ENCODE peak calls at places on chromosome 16, in five cellular contexts. H is NCI-H1105, D is amniotic stem cell, J is EH, A is left ventricle myocardium inferior. S is an unnamed sample.

GRCh38 chr16:86117235-86117634 is 218.3 kb downstream of the IRF8 start:
- DNase-seq in J (no peak), D (no peak), A (no peak), H (no peak), S (no peak)

GRCh38 chr16:56643080-56643778 is 4.8 kb downstream of the MT1A start:
- DNase-seq in H (no peak), D (no peak), A (peak; percentile 66), J (peak; percentile 58), S (peak; percentile 31)

GRCh38 chr16:2969545-2970521 is 685 bp downstream of the PAQR4 start:
- DNase-seq in J (peak; percentile 62), H (no peak), D (no peak), A (peak; percentile 59), S (peak; percentile 69)

GRCh38 chr16:54935411-54936085 is 4.9 kb downstream of the IRX5 start:
- DNase-seq in J (no peak), A (no peak), H (no peak), D (no peak), S (no peak)

GRCh38 chr16:65782537-65783290 is 583.8 kb upstream of the CDH5 start:
- DNase-seq in D (peak; percentile 82), H (no peak), J (peak; percentile 89), A (no peak), S (peak; percentile 87)

GRCh38 chr16:3646348-3646920 is 8.1 kb upstream of the DNASE1 start:
- DNase-seq in J (peak; percentile 14), D (no peak), H (peak; percentile 29), A (no peak), S (peak; percentile 61)

GRCh38 chr16:71474864-71475263 is 12.8 kb upstream of the ZNF23 start:
- DNase-seq in J (peak; percentile 97), H (no peak), D (peak; percentile 54), A (no peak), S (peak; percentile 96)

GRCh38 chr16:84502581-84502980 is 1.9 kb downstream of the MEAK7 start:
- DNase-seq in D (no peak), J (peak; percentile 38), A (no peak), H (no peak), S (peak; percentile 69)

GRCh38 chr16:24737391-24737871 is 8.0 kb downstream of the TNRC6A start:
- DNase-seq in D (peak; percentile 9), J (peak; percentile 70), A (no peak), H (no peak), S (peak; percentile 65)

GRCh38 chr16:54175169-54175551 is 111.4 kb downstream of the IRX3 start:
- DNase-seq in D (no peak), A (no peak), J (no peak), H (peak; percentile 6), S (no peak)

GRCh38 chr16:4783251-4783950 is 4.7 kb downstream of the SEPTIN12 start:
- DNase-seq in J (no peak), H (no peak), A (no peak), D (no peak), S (no peak)

GRCh38 chr16:77063617-77064016 is 127.4 kb upstream of the MON1B start:
- DNase-seq in D (no peak), J (no peak), H (no peak), A (no peak), S (no peak)

GRCh38 chr16:55915116-55915827 is 40.1 kb upstream of the CES5A start:
- DNase-seq in D (no peak), A (no peak), H (no peak), J (no peak), S (no peak)

GRCh38 chr16:78563905-78564304 is 464.5 kb downstream of the WWOX start:
- DNase-seq in J (no peak), D (no peak), A (no peak), H (peak; percentile 92), S (no peak)

GRCh38 chr16:70661918-70662641 is 15.7 kb downstream of the IL34 start:
- DNase-seq in D (no peak), J (peak; percentile 32), H (no peak), A (no peak), S (no peak)

GRCh38 chr16:14196011-14196410 is 124.9 kb downstream of the MRTFB start:
- DNase-seq in D (no peak), J (no peak), H (no peak), A (no peak), S (peak; percentile 10)

GRCh38 chr16:397736-398332 is 835 bp downstream of the NME4 start:
- DNase-seq in A (peak; percentile 74), H (no peak), D (peak; percentile 38), J (peak; percentile 87), S (peak; percentile 52)

GRCh38 chr16:4172070-4172469 is 55.8 kb upstream of the ADCY9 start:
- DNase-seq in H (no peak), D (no peak), A (no peak), J (peak; percentile 88), S (peak; percentile 51)

GRCh38 chr16:56859636-56860035 is 5.4 kb upstream of the SLC12A3 start:
- DNase-seq in H (no peak), A (no peak), J (no peak), D (no peak), S (no peak)

GRCh38 chr16:9612267-9612666 is 520.8 kb downstream of the HAPSTR1 start:
- DNase-seq in H (no peak), J (no peak), A (no peak), D (no peak), S (peak; percentile 31)

GRCh38 chr16:7246578-7246977 is 86.1 kb upstream of the RBFOX1 start:
- DNase-seq in H (no peak), A (no peak), D (no peak), J (no peak), S (peak; percentile 2)

GRCh38 chr16:83959621-83960434 is 6.8 kb downstream of the OSGIN1 start:
- DNase-seq in A (peak; percentile 48), H (no peak), D (no peak), J (no peak), S (no peak)

GRCh38 chr16:66295761-66296546 is 70.5 kb upstream of the CDH5 start:
- DNase-seq in H (no peak), J (no peak), A (no peak), D (no peak), S (no peak)

GRCh38 chr16:82096641-82097040 is 61.6 kb downstream of the HSD17B2 start:
- DNase-seq in J (no peak), A (no peak), D (no peak), H (no peak), S (no peak)

GRCh38 chr16:75606507-75606906 is 16.6 kb downstream of the ADAT1 start:
- DNase-seq in D (no peak), J (no peak), A (no peak), H (no peak), S (no peak)

GRCh38 chr16:89822188-89823086 is 5.8 kb upstream of the SPIRE2 start:
- DNase-seq in H (no peak), J (no peak), A (no peak), D (no peak), S (no peak)

GRCh38 chr16:26530584-26531289 is 536.0 kb upstream of the C16orf82 start:
- DNase-seq in J (no peak), D (no peak), A (no peak), H (no peak), S (no peak)

GRCh38 chr16:85557976-85558589 is 55.0 kb upstream of the GSE1 start:
- DNase-seq in A (no peak), D (no peak), J (no peak), H (peak; percentile 40), S (no peak)

GRCh38 chr16:55944377-55944802 is 69.2 kb upstream of the CES5A start:
- DNase-seq in J (peak; percentile 68), A (peak; percentile 61), H (peak; percentile 73), D (no peak), S (peak; percentile 55)

GRCh38 chr16:17724242-17724898 is 253.6 kb upstream of the XYLT1 start:
- DNase-seq in D (no peak), J (peak; percentile 86), A (no peak), H (no peak), S (peak; percentile 86)

GRCh38 chr16:63945805-63946204 is 1176.1 kb downstream of the CDH11 start:
- DNase-seq in J (no peak), A (no peak), H (no peak), D (no peak), S (no peak)

GRCh38 chr16:2236362-2237075 is at the start of gene DNASE1L2:
- DNase-seq in H (no peak), J (peak; percentile 50), D (no peak), A (no peak), S (peak; percentile 30)

S was measured in M059J.